ENCODE peak calls at places on chromosome 5, in nine cellular contexts. B is astrocyte of the spinal cord, Q is AG04449, W is A549, H is HCT116, N is fibroblast of mammary gland, C is HFF-Myc, F is endothelial cell, U is WTC11. O is an unnamed sample.

GRCh38 chr5:7881816-7882215 is 12.9 kb downstream of the MTRR start:
- DNase-seq in B (no peak), Q (no peak), W (no peak), H (no peak), N (no peak), C (no peak), F (no peak), U (no peak), O (no peak)

GRCh38 chr5:55927861-55928655 is 66.7 kb downstream of the IL6ST start:
- DNase-seq in B (no peak), Q (no peak), W (no peak), H (no peak), N (no peak), C (no peak), F (no peak), U (no peak), O (no peak)

GRCh38 chr5:118791986-118792734 is 196.2 kb downstream of the DTWD2 start:
- DNase-seq in B (peak), Q (peak), W (peak), H (peak), N (peak), C (peak), F (peak), U (peak), O (peak)

GRCh38 chr5:59040007-59040803 is 457.3 kb downstream of the RAB3C start:
- DNase-seq in B (peak), Q (no peak), W (peak), H (no peak), N (peak), C (no peak), F (no peak), U (no peak), O (no peak)

GRCh38 chr5:130550553-130550940 is 614.5 kb downstream of the HINT1 start:
- DNase-seq in B (no peak), Q (no peak), W (no peak), H (no peak), N (peak), C (no peak), F (no peak), U (no peak), O (no peak)

GRCh38 chr5:138448481-138449398 is 9.9 kb downstream of the REEP2 start:
- DNase-seq in B (peak), Q (no peak), W (peak), H (no peak), N (peak), C (no peak), F (no peak), U (peak), O (no peak)

GRCh38 chr5:50867140-50867539 is 200.7 kb downstream of the PARP8 start:
- DNase-seq in B (no peak), Q (no peak), W (no peak), H (no peak), N (no peak), C (no peak), F (no peak), U (no peak), O (no peak)

GRCh38 chr5:174086751-174087150 is 41.2 kb downstream of the NSG2 start:
- DNase-seq in B (no peak), Q (no peak), W (no peak), H (no peak), N (no peak), C (no peak), F (no peak), U (no peak), O (no peak)

GRCh38 chr5:169149317-169149716 is 151.6 kb downstream of the SLIT3 start:
- DNase-seq in B (no peak), Q (no peak), W (peak), H (no peak), N (no peak), C (no peak), F (peak), U (no peak), O (no peak)

GRCh38 chr5:16489322-16489791 is 23.8 kb upstream of the ZNF622 start:
- DNase-seq in B (peak), Q (peak), W (peak), H (peak), N (peak), C (no peak), F (no peak), U (no peak), O (no peak)

GRCh38 chr5:108810717-108811116 is 63.0 kb downstream of the FER start:
- DNase-seq in B (no peak), Q (no peak), W (no peak), H (no peak), N (no peak), C (no peak), F (no peak), U (no peak), O (no peak)

GRCh38 chr5:93995126-93995621 is 253.8 kb upstream of the POU5F2 start:
- DNase-seq in B (peak), Q (no peak), W (no peak), H (no peak), N (peak), C (peak), F (no peak), U (no peak), O (no peak)

GRCh38 chr5:144427871-144428270 is 257.2 kb downstream of the KCTD16 start:
- DNase-seq in B (peak), Q (no peak), W (no peak), H (no peak), N (no peak), C (no peak), F (no peak), U (no peak), O (peak)

GRCh38 chr5:132228241-132229035 is 785 bp upstream of the P4HA2 start:
- DNase-seq in B (no peak), Q (no peak), W (no peak), H (no peak), N (no peak), C (no peak), F (no peak), U (no peak), O (no peak)

GRCh38 chr5:170300361-170301013 is 2.9 kb upstream of the LCP2 start:
- DNase-seq in B (no peak), Q (no peak), W (no peak), H (no peak), N (no peak), C (no peak), F (no peak), U (no peak), O (no peak)

GRCh38 chr5:170301149-170301548 is 3.6 kb upstream of the LCP2 start:
- DNase-seq in B (no peak), Q (no peak), W (no peak), H (no peak), N (no peak), C (no peak), F (no peak), U (no peak), O (no peak)

GRCh38 chr5:170303564-170303963 is 6.0 kb upstream of the LCP2 start:
- DNase-seq in B (no peak), Q (no peak), W (no peak), H (no peak), N (no peak), C (no peak), F (no peak), U (no peak), O (no peak)

GRCh38 chr5:170302729-170303501 is 5.3 kb upstream of the LCP2 start:
- DNase-seq in B (no peak), Q (no peak), W (no peak), H (no peak), N (no peak), C (no peak), F (no peak), U (peak), O (no peak)

GRCh38 chr5:170301901-170302728 is 4.5 kb upstream of the LCP2 start:
- DNase-seq in B (no peak), Q (no peak), W (no peak), H (no peak), N (no peak), C (no peak), F (no peak), U (no peak), O (no peak)
- TF ChIP-seq CTCF in B (no peak), Q (no peak), W (no peak), H (no peak), N (no peak), C (no peak), F (no peak), U (no peak), O (no peak)

DNA sequence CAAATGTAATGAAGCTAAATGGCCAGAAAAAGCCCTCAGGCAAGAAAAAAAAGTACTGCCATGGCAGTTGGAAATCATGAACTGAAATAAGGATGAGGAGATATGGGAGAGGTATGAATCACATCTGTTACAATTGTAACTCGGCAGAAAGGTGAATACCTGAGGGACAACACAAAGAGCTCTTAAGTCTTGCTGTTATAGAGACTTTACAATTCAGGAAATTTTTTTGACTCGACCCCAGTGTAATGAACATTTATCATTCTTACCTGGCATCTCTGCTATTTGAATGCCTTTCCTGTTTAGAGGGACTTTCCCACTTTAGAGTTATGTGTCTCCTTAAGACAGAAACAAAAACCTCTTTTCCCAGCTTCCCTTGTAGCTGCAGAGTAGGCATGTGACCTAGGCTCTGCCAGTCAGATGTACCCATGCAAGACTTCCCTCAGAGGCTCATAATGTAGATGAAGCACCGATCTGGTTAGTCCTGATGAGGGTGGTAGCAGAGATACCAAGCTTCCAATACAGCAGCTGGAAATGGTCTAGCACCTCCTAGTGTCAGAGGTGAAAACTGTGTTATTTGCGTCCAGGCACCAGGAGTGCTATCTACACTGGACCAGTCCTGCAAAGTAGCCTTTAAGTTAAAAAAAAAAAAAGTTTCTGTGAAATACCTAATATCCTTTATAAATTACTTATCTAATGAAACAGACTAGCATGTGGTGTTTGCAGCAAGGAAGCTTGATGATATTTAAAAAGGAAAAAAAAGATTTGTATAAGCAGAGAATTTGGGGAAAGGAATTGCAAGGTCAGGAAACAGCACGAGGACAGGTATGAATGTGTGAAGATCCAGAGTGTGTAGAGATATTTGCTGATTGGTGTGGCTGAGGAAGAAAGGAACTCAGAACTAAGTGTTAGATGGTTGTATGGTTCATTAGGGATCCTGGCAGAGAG is 146.9 kb upstream of the SLC1A3 start:
- DNase-seq in B (no peak), Q (no peak), W (peak), H (peak), N (peak), C (no peak), F (no peak), U (no peak), O (no peak)
- TF ChIP-seq CTCF in B (peak), Q (no peak), W (peak), H (peak), N (peak), C (peak), F (peak), U (peak), O (peak)

GRCh38 chr5:19790811-19791466 is 197.1 kb downstream of the CDH18 start:
- DNase-seq in B (no peak), Q (no peak), W (no peak), H (no peak), N (no peak), C (no peak), F (no peak), U (no peak), O (no peak)

DNA sequence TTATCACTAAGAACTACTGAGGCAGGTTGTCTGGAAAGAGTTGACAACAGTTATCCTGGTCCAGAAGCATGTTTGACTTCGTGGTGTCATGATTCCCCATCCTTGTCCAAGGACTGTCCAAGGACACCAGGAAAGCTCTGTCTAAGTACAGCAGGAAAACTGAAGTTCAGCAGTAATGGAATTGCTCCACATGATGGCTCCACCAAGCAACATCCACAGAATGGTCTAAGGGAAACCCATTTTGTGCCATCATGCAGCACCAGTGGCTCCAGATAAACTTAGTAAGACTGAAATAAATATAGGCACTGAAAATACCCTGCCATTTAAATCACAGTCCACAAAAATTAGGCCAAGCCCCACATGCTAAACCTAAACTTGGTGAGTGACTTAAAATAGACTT is 192.8 kb downstream of the CDH18 start:
- DNase-seq in B (peak), Q (no peak), W (peak), H (no peak), N (peak), C (no peak), F (no peak), U (peak), O (no peak)
- TF ChIP-seq CTCF in B (peak), Q (peak), W (no peak), H (no peak), N (no peak), C (no peak), F (no peak), U (no peak), O (peak)

GRCh38 chr5:4081466-4081865 is 485.8 kb downstream of the IRX1 start:
- DNase-seq in B (no peak), Q (no peak), W (no peak), H (no peak), N (no peak), C (no peak), F (no peak), U (no peak), O (no peak)

GRCh38 chr5:4082966-4083564 is 487.4 kb downstream of the IRX1 start:
- DNase-seq in B (peak), Q (no peak), W (no peak), H (no peak), N (peak), C (no peak), F (no peak), U (no peak), O (no peak)

GRCh38 chr5:4087110-4087509 is 491.5 kb downstream of the IRX1 start:
- DNase-seq in B (no peak), Q (no peak), W (no peak), H (no peak), N (no peak), C (no peak), F (no peak), U (no peak), O (no peak)

GRCh38 chr5:4086081-4086480 is 490.4 kb downstream of the IRX1 start:
- DNase-seq in B (no peak), Q (no peak), W (no peak), H (no peak), N (no peak), C (no peak), F (no peak), U (no peak), O (no peak)

GRCh38 chr5:4083591-4084337 is 488.1 kb downstream of the IRX1 start:
- DNase-seq in B (no peak), Q (no peak), W (no peak), H (no peak), N (peak), C (no peak), F (no peak), U (no peak), O (no peak)
- TF ChIP-seq CTCF in B (no peak), Q (no peak), W (no peak), H (no peak), N (no peak), C (no peak), F (no peak), U (no peak), O (no peak)

GRCh38 chr5:21919417-21920022 is 933.6 kb downstream of the CDH12 start:
- DNase-seq in B (peak), Q (no peak), W (peak), H (no peak), N (peak), C (peak), F (peak), U (peak), O (peak)
- TF ChIP-seq CTCF in B (peak), Q (peak), W (peak), H (peak), N (peak), C (peak), F (peak), U (peak), O (peak)

GRCh38 chr5:6583049-6583880 is 49.6 kb downstream of the NSUN2 start:
- DNase-seq in B (no peak), Q (no peak), W (no peak), H (no peak), N (no peak), C (no peak), F (peak), U (peak), O (peak)
- TF ChIP-seq CTCF in B (peak), Q (peak), W (peak), H (no peak), N (peak), C (no peak), F (no peak), U (no peak), O (peak)

GRCh38 chr5:126984632-126985031 is 45.7 kb downstream of the MARCHF3 start:
- DNase-seq in B (no peak), Q (no peak), W (no peak), H (no peak), N (no peak), C (no peak), F (no peak), U (no peak), O (no peak)
- TF ChIP-seq CTCF in B (no peak), Q (no peak), W (no peak), H (no peak), N (no peak), C (no peak), F (no peak), U (no peak), O (no peak)

GRCh38 chr5:148163345-148163744 is 5.0 kb upstream of the SPINK14 start:
- DNase-seq in B (no peak), Q (no peak), W (no peak), H (no peak), N (no peak), C (no peak), F (no peak), U (peak), O (no peak)
- TF ChIP-seq CTCF in B (no peak), Q (no peak), W (no peak), H (no peak), N (no peak), C (no peak), F (no peak), U (no peak), O (no peak)

O was measured in retinal pigment epithelial cell.